ENCODE peak calls at places on chromosomes 13 and 19, in six cellular contexts. T, E, K, V, Q and O are unnamed samples.

GRCh38 chr13:70856706-70857105 is 748.5 kb upstream of the KLHL1 start:
- DNase-seq in T (no peak), E (no peak), K (no peak), V (peak; percentile 44), Q (no peak), O (no peak)

GRCh38 chr13:77390391-77390790 is 63.5 kb upstream of the MYCBP2 start:
- DNase-seq in T (no peak), E (no peak), K (no peak), V (no peak), Q (no peak), O (no peak)

GRCh38 chr13:95713651-95714050 is 36.7 kb downstream of the DNAJC3 start:
- DNase-seq in T (no peak), E (no peak), K (peak; percentile 18), V (no peak), Q (no peak), O (no peak)

GRCh38 chr19:9139609-9140158 is 513 bp upstream of the ZNF317 start:
- DNase-seq in T (no peak), E (no peak), K (no peak), V (no peak), Q (peak; percentile 12), O (no peak)

GRCh38 chr19:47503130-47503822 is 11.6 kb downstream of the NAPA start:
- DNase-seq in T (no peak), E (no peak), K (no peak), V (no peak), Q (no peak), O (no peak)

GRCh38 chr13:66402546-66402945 is 827.6 kb downstream of the PCDH9 start:
- DNase-seq in T (no peak), E (no peak), K (no peak), V (no peak), Q (no peak), O (no peak)

GRCh38 chr19:11247391-11247790 is 8.0 kb downstream of the ANGPTL8 start:
- DNase-seq in T (peak; percentile 83), E (no peak), K (no peak), V (no peak), Q (no peak), O (peak; percentile 95)

GRCh38 chr19:18496167-18496979 is 25.5 kb downstream of the ELL start:
- DNase-seq in T (no peak), E (no peak), K (peak; percentile 59), V (peak; percentile 73), Q (peak; percentile 90), O (peak; percentile 75)

GRCh38 chr19:5086725-5087439 is 118.0 kb downstream of the KDM4B start:
- DNase-seq in T (no peak), E (peak; percentile 70), K (no peak), V (no peak), Q (no peak), O (no peak)

GRCh38 chr19:53545271-53546065 is 7.5 kb downstream of the ZNF331 start:
- DNase-seq in T (no peak), E (peak; percentile 17), K (peak; percentile 87), V (no peak), Q (no peak), O (no peak)

GRCh38 chr13:40798380-40798779 is 9.0 kb downstream of the SLC25A15 start:
- DNase-seq in T (no peak), E (no peak), K (no peak), V (no peak), Q (no peak), O (no peak)

GRCh38 chr13:75458696-75459422 is 23.1 kb downstream of the TBC1D4 start:
- DNase-seq in T (no peak), E (peak; percentile 40), K (no peak), V (peak; percentile 71), Q (peak; percentile 48), O (peak; percentile 22)

GRCh38 chr19:6092329-6093286 is 17.7 kb downstream of the RFX2 start:
- DNase-seq in T (peak; percentile 92), E (peak; percentile 85), K (peak; percentile 90), V (peak; percentile 91), Q (peak; percentile 97), O (peak; percentile 94)

GRCh38 chr19:5915782-5916165 is 1.7 kb downstream of the CAPS start:
- DNase-seq in T (no peak), E (no peak), K (no peak), V (no peak), Q (no peak), O (no peak)

GRCh38 chr19:54252243-54252642 is 4.8 kb downstream of the LILRB5 start:
- DNase-seq in T (no peak), E (no peak), K (no peak), V (no peak), Q (no peak), O (no peak)

GRCh38 chr13:31365630-31366029 is 165.9 kb downstream of the B3GLCT start:
- DNase-seq in T (no peak), E (no peak), K (no peak), V (no peak), Q (no peak), O (no peak)

GRCh38 chr13:102913924-102914628 is 68.2 kb downstream of the ERCC5 start:
- DNase-seq in T (no peak), E (no peak), K (peak; percentile 60), V (peak; percentile 17), Q (peak; percentile 81), O (no peak)

DNA sequence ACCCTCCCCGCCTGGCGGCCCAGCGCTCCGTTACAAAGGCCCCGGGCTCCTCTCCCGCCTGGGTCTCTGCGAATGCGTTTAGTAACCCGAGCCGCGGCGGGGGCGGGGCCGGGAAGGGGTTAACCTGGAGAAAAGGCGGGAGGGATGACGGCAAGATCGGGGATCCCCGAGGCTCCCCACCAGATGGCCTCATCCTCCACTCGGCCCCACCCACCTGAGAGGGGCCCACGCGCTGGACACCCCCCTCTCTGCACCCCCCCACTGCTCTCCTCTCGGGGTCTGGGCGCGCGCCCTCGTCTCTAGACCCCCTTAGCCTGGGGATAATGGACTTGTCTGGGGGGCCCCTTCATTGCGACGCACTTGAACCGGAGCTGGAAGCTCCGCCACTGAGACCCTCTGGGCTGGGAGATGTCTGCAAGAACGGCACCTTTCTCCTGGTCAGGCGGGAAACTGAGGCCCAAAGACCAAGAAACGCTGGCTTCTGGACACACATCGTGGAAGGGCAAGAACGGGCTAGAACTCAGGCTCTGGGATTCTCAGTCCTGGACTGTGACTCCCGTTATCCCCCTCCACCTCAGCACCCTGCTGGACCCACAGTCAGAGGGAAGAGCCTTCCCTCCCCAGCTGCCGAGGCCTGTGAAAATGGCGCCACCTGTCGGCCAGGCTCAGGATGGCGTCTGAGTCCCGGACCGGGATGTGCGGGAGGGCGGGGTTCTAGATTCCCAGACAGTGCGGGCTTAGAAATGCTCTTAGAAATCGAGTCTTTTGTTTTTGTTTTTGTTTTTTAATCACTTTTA is 2.9 kb upstream of the LTBP4 start:
- DNase-seq in T (peak; percentile 91), E (peak; percentile 97), K (peak; percentile 82), V (peak; percentile 92), Q (peak; percentile 70), O (peak; percentile 86)
- H3K4me3 ChIP-seq in T (no peak overlapping the region), E (peak overlapping the region; percentile 70), K (peak overlapping the region; percentile 59), V (no peak overlapping the region), Q (no peak overlapping the region), O (no peak overlapping the region)

GRCh38 chr19:50460161-50460765 is 16.0 kb upstream of the EMC10 start:
- DNase-seq in T (no peak), E (peak; percentile 25), K (peak; percentile 68), V (no peak), Q (no peak), O (no peak)
- H3K27ac ChIP-seq in T (no peak overlapping the region), E (no peak overlapping the region), K (no peak overlapping the region), V (no peak overlapping the region), Q (no peak overlapping the region), O (no peak overlapping the region)

GRCh38 chr19:13024126-13024957 is 29.1 kb downstream of the NFIX start:
- DNase-seq in T (no peak), E (no peak), K (peak; percentile 67), V (no peak), Q (peak; percentile 50), O (peak; percentile 58)
- H3K4me1 ChIP-seq in T (peaks cover 6% of the 10 kb centered on the region), E (peaks cover 68% of the 10 kb centered on the region), K (peaks cover 23% of the 10 kb centered on the region), V (peaks cover 49% of the 10 kb centered on the region), Q (peaks cover 75% of the 10 kb centered on the region), O (peaks cover 18% of the 10 kb centered on the region)

DNA sequence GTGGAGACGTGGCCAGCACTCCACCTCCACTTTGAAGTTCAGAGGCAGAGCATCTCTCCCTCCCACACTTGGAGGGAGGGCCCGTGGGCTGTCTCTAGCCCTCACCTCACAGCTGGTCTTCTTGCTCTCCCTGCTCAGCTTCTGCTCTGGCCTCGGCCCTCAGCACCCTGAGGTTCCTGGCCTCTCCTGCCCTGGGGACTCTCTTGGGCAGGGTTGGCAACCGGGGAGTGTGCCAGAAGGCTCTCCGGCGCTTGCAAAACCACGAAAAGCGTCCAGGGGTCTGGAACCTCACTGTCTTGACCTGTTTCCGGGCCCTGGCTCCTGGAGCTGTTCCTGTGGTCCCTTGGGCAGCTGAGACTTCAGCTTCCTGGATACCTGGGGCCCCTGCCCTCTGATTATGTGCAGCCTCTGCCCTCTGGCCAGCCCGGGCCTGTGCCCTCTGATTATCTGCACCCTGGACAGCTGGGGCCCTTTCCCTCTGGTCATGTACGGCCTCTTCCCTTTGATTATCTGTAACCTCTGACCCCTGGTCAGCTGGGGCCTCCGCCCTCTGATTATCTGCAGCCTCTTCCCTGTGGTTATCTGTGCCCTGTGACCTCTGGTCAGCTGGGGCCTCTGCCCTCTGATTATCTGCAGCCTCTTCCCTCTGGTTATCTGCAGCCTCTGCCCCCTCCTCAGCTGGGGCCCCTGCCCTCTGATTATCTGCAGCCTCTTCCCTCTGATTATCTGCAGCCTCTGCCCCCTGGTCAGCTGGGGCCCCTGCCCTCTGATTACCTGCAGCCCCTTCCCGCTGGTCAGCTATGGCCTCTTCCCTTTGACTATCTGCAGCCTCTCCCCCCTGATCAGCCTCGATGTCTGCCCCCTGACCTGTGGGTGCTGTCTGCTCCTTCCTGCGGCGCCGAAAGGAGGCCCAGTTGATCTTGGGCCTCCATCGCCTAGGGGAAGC is 2.0 kb downstream of the CCDC8 start:
- DNase-seq in T (no peak), E (no peak), K (no peak), V (no peak), Q (no peak), O (peak; percentile 66)
- H3K4me3 ChIP-seq in T (peak overlapping the region; percentile 43), E (peak overlapping the region; percentile 94), K (peak overlapping the region; percentile 49), V (peak overlapping the region; percentile 16), Q (peak overlapping the region; percentile 87), O (peak overlapping the region; percentile 54)

DNA sequence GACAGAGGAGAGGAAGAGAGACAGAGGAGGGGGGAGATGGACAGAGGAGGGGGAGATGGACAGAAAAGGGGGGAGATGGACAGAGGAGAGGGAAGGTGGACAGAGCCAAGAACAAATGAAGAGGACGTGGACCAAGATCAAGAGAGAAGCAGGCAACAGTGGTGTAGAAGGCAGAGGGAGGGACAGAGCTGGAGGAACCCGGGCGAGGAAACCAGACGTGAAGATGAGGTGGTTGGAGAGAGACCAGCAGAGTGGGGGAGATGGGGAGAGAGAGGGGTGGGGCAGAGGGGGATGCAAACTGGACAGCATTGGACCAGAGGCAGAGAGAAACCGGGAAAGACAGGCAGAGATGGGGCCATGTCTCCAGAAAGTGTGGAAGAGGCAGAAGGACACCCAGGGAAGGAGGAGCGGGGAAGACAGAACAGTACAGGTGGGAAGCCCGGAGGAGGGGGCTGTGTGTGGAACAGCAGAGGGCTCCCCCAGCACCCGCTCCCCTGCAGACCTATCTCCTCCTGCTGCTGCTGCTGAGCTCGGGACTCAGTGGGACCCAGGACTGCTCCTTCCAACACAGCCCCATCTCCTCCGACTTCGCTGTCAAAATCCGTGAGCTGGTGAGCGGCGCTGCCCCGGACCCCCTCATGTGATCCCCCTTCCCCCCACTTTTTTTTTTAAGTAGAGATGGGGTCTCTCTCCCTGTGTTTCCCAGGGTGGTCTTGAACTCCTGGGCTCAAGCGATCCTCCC is 1.3 kb downstream of the FLT3LG start:
- DNase-seq in T (no peak), E (no peak), K (no peak), V (no peak), Q (no peak), O (no peak)
- H3K27ac ChIP-seq in T (no peak overlapping the region), E (no peak overlapping the region), K (no peak overlapping the region), V (peak overlapping the region; percentile 39), Q (no peak overlapping the region), O (no peak overlapping the region)